ENCODE peak calls at places on chromosomes 6 and 20, in eight cellular contexts. D, J, O, A, C, N, K and Y are unnamed samples.

GRCh38 chr20:64222851-64223525 is 32.6 kb upstream of the PCMTD2 start:
- DNase-seq in D (no peak), J (no peak), O (no peak), A (no peak), C (no peak), N (no peak), K (no peak), Y (no peak)

GRCh38 chr6:121143476-121143875 is 190.8 kb downstream of the TBC1D32 start:
- DNase-seq in D (no peak), J (no peak), O (no peak), A (no peak), C (no peak), N (no peak), K (no peak), Y (no peak)

GRCh38 chr6:29709178-29709576 is 14.1 kb upstream of the HLA-F start:
- DNase-seq in D (no peak), J (no peak), O (no peak), A (no peak), C (no peak), N (no peak), K (no peak), Y (no peak)

GRCh38 chr20:41574802-41575389 is 43.3 kb downstream of the CHD6 start:
- DNase-seq in D (no peak), J (no peak), O (no peak), A (no peak), C (no peak), N (no peak), K (no peak), Y (no peak)

GRCh38 chr6:105982761-105983600 is 103.2 kb upstream of the PRDM1 start:
- DNase-seq in D (no peak), J (no peak), O (no peak), A (no peak), C (no peak), N (no peak), K (no peak), Y (no peak)

GRCh38 chr20:10611357-10611756 is 62.4 kb downstream of the JAG1 start:
- DNase-seq in D (peak; percentile 55), J (peak; percentile 10), O (no peak), A (no peak), C (no peak), N (no peak), K (no peak), Y (peak; percentile 23)

GRCh38 chr20:62703853-62704228 is 4.8 kb upstream of the NTSR1 start:
- DNase-seq in D (no peak), J (no peak), O (no peak), A (no peak), C (no peak), N (no peak), K (no peak), Y (no peak)

GRCh38 chr20:49914310-49915117 is 815 bp downstream of the SPATA2 start:
- DNase-seq in D (no peak), J (peak; percentile 36), O (no peak), A (no peak), C (no peak), N (no peak), K (no peak), Y (no peak)

GRCh38 chr20:33518071-33518470 is 28.2 kb downstream of the CBFA2T2 start:
- DNase-seq in D (no peak), J (no peak), O (peak; percentile 65), A (no peak), C (no peak), N (no peak), K (no peak), Y (no peak)

GRCh38 chr6:67630146-67630545 is 1004.9 kb upstream of the ADGRB3 start:
- DNase-seq in D (no peak), J (no peak), O (peak; percentile 64), A (peak; percentile 70), C (no peak), N (no peak), K (peak; percentile 97), Y (peak; percentile 74)

GRCh38 chr20:9294081-9294480 is 220.3 kb upstream of the LAMP5 start:
- DNase-seq in D (no peak), J (no peak), O (no peak), A (peak; percentile 38), C (no peak), N (no peak), K (peak; percentile 36), Y (no peak)

GRCh38 chr6:41519305-41519747 is 26.9 kb upstream of the FOXP4 start:
- DNase-seq in D (no peak), J (no peak), O (no peak), A (no peak), C (no peak), N (no peak), K (no peak), Y (no peak)